ENCODE peak calls at places on chromosomes 16 and 17, in five cellular contexts. G is MCF 10A, V is left lung, S is AG04449, Z is pons. U is an unnamed sample.

GRCh38 chr16:46719528-46719927 is 28.6 kb downstream of the MYLK3 start:
- DNase-seq in G (no peak), V (no peak), S (no peak), Z (no peak), U (no peak)

GRCh38 chr16:88920618-88921602 is 54.5 kb upstream of the PABPN1L start:
- DNase-seq in G (peak), V (no peak), S (no peak), Z (no peak), U (no peak)

GRCh38 chr17:67280279-67280678 is 35.3 kb upstream of the HELZ start:
- DNase-seq in G (peak), V (no peak), S (no peak), Z (no peak), U (no peak)

GRCh38 chr17:79325707-79326106 is 251.1 kb downstream of the ENGASE start:
- DNase-seq in G (peak), V (no peak), S (no peak), Z (no peak), U (no peak)

GRCh38 chr16:66344533-66345145 is 21.9 kb upstream of the CDH5 start:
- DNase-seq in G (peak), V (no peak), S (no peak), Z (peak), U (peak)

GRCh38 chr17:67478266-67479118 is 101.4 kb downstream of the PITPNC1 start:
- DNase-seq in G (no peak), V (no peak), S (no peak), Z (peak), U (no peak)

GRCh38 chr16:87138316-87138715 is 178.9 kb downstream of the C16orf95 start:
- DNase-seq in G (no peak), V (no peak), S (no peak), Z (no peak), U (no peak)

GRCh38 chr17:41498276-41498675 is 7.1 kb downstream of the KRT13 start:
- DNase-seq in G (no peak), V (no peak), S (no peak), Z (peak), U (no peak)

GRCh38 chr16:23391381-23392222 is 61.4 kb downstream of the COG7 start:
- DNase-seq in G (peak), V (no peak), S (no peak), Z (no peak), U (no peak)

GRCh38 chr17:83091257-83092141 is 12.1 kb downstream of the METRNL start:
- DNase-seq in G (no peak), V (no peak), S (no peak), Z (no peak), U (peak)

GRCh38 chr16:27195068-27195741 is 8.1 kb upstream of the KDM8 start:
- DNase-seq in G (peak), V (no peak), S (no peak), Z (no peak), U (no peak)